ENCODE peak calls at places on chromosomes 1 and 21, in six cellular contexts. A, R, S, C, M and J are unnamed samples.
A peak's percentile ranks its signal among the peaks of the same experiment; 100 is the strongest.

GRCh38 chr1:14974361-14974760 is 179.2 kb upstream of the TMEM51 start:
- DNase-seq in R (no peak), C (no peak), A (no peak), S (no peak), M (no peak), J (no peak)

GRCh38 chr1:8727809-8728213 is 89.6 kb downstream of the RERE start:
- DNase-seq in C (peak; percentile 41), S (no peak), M (no peak), R (no peak), A (peak; percentile 50), J (no peak)

GRCh38 chr1:27314737-27315136 is 7.2 kb upstream of the TMEM222 start:
- DNase-seq in C (no peak), R (no peak), M (no peak), A (no peak), S (no peak), J (no peak)

GRCh38 chr1:204697893-204698292 is 12.4 kb upstream of the LRRN2 start:
- DNase-seq in M (no peak), R (no peak), S (no peak), A (no peak), C (no peak), J (no peak)

GRCh38 chr1:230393722-230394121 is 32.4 kb downstream of the PGBD5 start:
- DNase-seq in A (no peak), C (no peak), M (no peak), R (no peak), S (no peak), J (no peak)

GRCh38 chr21:44484498-44485253 is 29.4 kb downstream of the LRRC3 start:
- DNase-seq in M (no peak), R (no peak), A (no peak), S (no peak), C (no peak), J (no peak)

GRCh38 chr1:58251415-58252073 is 295.0 kb downstream of the OMA1 start:
- DNase-seq in A (no peak), C (no peak), S (no peak), R (no peak), M (no peak), J (no peak)

GRCh38 chr1:116587496-116588308 is 16.9 kb upstream of the CD58 start:
- DNase-seq in R (no peak), C (no peak), A (no peak), S (no peak), M (no peak), J (no peak)

GRCh38 chr1:173529106-173529505 is 52.0 kb downstream of the PRDX6 start:
- DNase-seq in C (no peak), S (no peak), A (no peak), M (no peak), R (no peak), J (no peak)

GRCh38 chr1:84434081-84434755 is 35.9 kb downstream of the DNASE2B start:
- DNase-seq in A (no peak), M (no peak), C (no peak), S (no peak), R (no peak), J (no peak)

GRCh38 chr1:31196685-31197084 is 43.0 kb downstream of the NKAIN1 start:
- DNase-seq in S (peak; percentile 40), A (no peak), M (no peak), C (no peak), R (no peak), J (no peak)

GRCh38 chr1:30757196-30757949 is at the start of gene LAPTM5:
- DNase-seq in A (peak; percentile 69), S (no peak), R (no peak), C (peak; percentile 65), M (peak; percentile 60), J (no peak)

GRCh38 chr1:29675481-29676263 is 439.4 kb downstream of the PTPRU start:
- DNase-seq in M (no peak), S (no peak), C (no peak), R (no peak), A (no peak), J (no peak)

GRCh38 chr1:215192306-215192705 is 109.8 kb downstream of the KCNK2 start:
- DNase-seq in C (no peak), R (no peak), S (peak; percentile 57), M (no peak), A (no peak), J (peak; percentile 21)

GRCh38 chr1:71650126-71650525 is 569.3 kb upstream of the ZRANB2 start:
- DNase-seq in M (no peak), S (peak; percentile 74), R (no peak), A (no peak), C (no peak), J (no peak)

GRCh38 chr1:245195398-245195797 is 40.6 kb downstream of the KIF26B start:
- DNase-seq in R (no peak), S (no peak), C (no peak), A (no peak), M (no peak), J (no peak)

GRCh38 chr21:26388731-26389231 is 184.3 kb downstream of the CYYR1 start:
- DNase-seq in M (no peak), C (no peak), S (no peak), R (peak; percentile 11), A (no peak), J (no peak)
- H3K4me3 ChIP-seq in M (no peak overlapping the region), C (no peak overlapping the region), S (no peak overlapping the region), R (no peak overlapping the region), A (no peak overlapping the region), J (no peak overlapping the region)

GRCh38 chr1:226404063-226404903 is 3.6 kb downstream of the PARP1 start:
- DNase-seq in R (no peak), C (no peak), A (no peak), S (no peak), M (no peak), J (no peak)
- H3K4me3 ChIP-seq in R (no peak overlapping the region), C (no peak overlapping the region), A (no peak overlapping the region), S (no peak overlapping the region), M (no peak overlapping the region), J (peak overlapping the region; percentile 2)

DNA sequence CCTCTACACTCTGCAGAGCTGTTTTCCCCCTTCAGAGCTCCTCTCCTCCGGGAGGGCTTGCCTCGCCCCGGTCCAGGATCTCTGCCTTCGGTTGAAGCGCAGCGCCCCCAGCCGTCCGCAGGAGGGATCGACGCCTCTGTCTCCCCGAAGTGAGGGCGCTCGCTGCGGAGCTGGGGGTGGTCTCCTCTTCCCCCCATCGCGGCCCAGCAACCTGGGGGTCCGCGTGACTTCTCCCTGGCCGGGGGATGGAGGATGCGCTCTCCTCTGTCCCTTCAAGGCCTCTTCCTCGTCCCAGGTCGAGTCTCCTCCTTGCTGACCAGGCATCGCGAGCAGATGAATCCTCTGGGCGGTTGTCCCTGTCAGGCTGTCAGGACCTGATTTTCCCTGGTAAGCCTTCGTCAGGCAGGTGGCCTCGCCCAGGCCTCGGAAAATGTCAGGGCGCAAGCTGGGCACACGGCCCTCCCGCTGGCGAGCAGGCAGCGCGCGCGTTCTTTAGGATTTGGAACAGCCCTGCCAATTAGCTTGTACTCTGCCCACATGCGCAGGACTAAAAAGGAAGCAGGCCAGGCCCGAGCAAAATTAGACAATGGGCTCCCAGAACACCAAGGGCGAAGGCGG is 90.5 kb downstream of the EDEM3 start:
- DNase-seq in R (peak; percentile 49), S (peak; percentile 8), M (peak; percentile 57), A (peak; percentile 82), C (peak; percentile 86), J (peak; percentile 27)
- H3K4me3 ChIP-seq in R (no peak overlapping the region), S (peak overlapping the region; percentile 68), M (peak overlapping the region; percentile 27), A (peak overlapping the region; percentile 24), C (peak overlapping the region; percentile 43), J (peak overlapping the region; percentile 57)

DNA sequence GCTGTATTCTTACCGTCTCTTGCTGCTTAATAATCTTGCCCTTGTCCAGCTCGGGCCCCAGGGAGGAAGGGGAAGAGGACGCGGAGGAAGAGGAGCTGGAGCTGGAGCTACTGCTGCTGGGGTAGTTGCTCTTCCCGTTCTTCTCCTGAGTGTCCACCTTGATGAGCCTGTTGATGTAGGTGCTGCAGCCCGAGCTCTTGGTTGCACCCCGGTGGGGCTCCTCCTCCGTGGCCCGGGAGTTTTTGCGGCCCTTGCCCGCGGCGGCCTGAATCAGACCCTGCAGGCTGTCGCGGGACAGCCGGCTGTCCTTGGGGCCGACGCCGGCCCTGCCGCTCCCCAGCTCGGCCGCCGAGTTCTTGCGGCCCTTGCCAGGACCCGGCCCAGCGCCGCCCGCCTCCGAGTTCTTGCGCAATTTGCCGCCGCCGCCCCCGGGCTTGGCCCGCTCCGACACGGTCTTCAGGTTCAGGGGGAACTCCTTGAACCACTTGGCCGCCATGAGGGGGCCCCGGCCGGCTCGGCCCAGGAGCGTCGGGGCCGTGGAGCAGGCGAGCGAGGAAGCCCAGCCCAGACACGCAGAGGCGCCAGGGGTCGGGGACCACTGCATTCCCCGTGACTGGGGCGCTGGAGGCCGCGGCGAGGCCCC is 475 bp upstream of the TDRD10 start:
- DNase-seq in C (peak; percentile 74), A (peak; percentile 82), S (no peak), M (peak; percentile 22), R (no peak), J (no peak)
- H3K4me3 ChIP-seq in C (peak overlapping the region; percentile 58), A (peak overlapping the region; percentile 53), S (no peak overlapping the region), M (peak overlapping the region; percentile 48), R (no peak overlapping the region), J (no peak overlapping the region)

DNA sequence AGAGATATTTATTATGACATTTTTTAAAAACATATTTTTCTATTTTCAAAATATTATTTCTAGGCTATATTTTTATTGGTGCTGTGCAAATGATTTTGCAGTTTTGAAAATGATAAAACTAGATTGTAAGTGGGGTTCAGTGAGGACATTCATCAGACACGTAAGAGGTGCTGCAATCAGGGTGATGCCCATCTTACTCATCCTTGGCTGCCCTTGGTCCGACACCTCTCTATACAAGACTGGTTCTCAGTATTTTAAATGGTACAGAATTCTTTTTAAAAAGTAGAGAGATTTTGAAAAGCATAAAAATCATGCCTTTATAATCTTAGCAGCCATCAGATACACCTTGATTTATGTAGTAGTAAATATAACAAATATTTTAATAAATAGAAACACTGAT is 24.0 kb downstream of the HENMT1 start:
- DNase-seq in M (no peak), S (no peak), R (no peak), C (no peak), A (no peak), J (no peak)
- H3K4me3 ChIP-seq in M (no peak overlapping the region), S (no peak overlapping the region), R (no peak overlapping the region), C (no peak overlapping the region), A (no peak overlapping the region), J (no peak overlapping the region)

GRCh38 chr1:232728507-232729263 is 76.5 kb upstream of the MAP10 start:
- DNase-seq in S (peak; percentile 46), M (no peak), A (no peak), C (no peak), R (no peak), J (peak; percentile 23)

GRCh38 chr1:232722626-232723025 is 82.6 kb upstream of the MAP10 start:
- DNase-seq in R (no peak), C (no peak), M (no peak), A (no peak), S (no peak), J (no peak)

GRCh38 chr1:232726048-232726779 is 79.0 kb upstream of the MAP10 start:
- DNase-seq in S (peak; percentile 27), R (no peak), C (no peak), M (no peak), A (no peak), J (no peak)

DNA sequence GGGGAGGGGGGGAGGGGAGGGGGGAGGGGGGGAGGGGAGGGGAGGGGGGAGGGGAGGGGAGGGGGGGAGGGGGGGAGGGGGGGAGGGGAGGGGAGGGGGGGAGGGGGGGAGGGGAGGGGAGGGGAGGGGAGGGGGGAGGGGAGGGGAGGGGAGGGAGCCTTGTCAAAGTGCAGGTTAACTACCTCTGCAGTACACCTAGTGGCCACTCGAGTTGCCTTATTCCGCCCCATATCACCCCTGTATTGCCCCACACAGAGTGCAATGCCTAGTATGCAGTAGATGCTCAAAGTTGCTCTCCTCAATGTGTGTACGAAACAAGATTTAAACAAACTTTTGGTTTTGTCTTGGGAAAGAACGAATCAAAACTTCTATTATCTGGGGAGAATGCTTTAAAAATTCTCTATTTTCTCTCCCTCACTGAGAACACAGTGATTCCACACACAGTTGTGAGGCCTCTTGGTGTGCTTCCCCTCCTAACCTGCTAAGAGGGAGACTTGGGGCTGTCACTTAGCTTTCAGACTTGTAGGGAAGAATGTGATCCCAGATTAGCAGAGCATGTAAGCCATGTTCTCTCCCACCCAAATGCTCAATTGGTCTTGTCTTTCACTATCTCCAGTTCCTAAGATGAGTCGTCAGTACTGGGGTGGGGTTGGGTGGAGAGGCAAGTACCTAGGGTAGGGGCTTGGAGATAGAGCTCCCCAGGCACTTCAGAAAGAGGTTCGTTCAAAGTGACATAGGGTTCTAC is 79.7 kb upstream of the MAP10 start:
- DNase-seq in M (no peak), C (no peak), R (no peak), S (no peak), A (no peak), J (no peak)
- H3K4me3 ChIP-seq in M (no peak overlapping the region), C (no peak overlapping the region), R (no peak overlapping the region), S (no peak overlapping the region), A (no peak overlapping the region), J (no peak overlapping the region)